ENCODE peak calls at places on chromosomes 12 and 14, in six cellular contexts. A is HL-60, Y is Panc1, E is K562, G is HCT116, Q is A549. Z is an unnamed sample.

GRCh38 chr14:73759183-73759713 is 45.1 kb upstream of the PNMA1 start:
- DNase-seq in A (no peak), Y (no peak), E (peak; percentile 69), G (no peak), Q (no peak), Z (peak; percentile 15)

GRCh38 chr14:104820669-104821228 is 19.8 kb downstream of the ZBTB42 start:
- DNase-seq in A (no peak), Y (no peak), E (peak; percentile 18), G (no peak), Q (peak; percentile 82), Z (peak; percentile 79)

GRCh38 chr12:24069532-24070395 is 120.3 kb upstream of the SOX5 start:
- DNase-seq in A (no peak), Y (no peak), E (no peak), G (no peak), Q (no peak), Z (peak; percentile 44)

GRCh38 chr12:3381059-3382047 is 109.7 kb upstream of the PRMT8 start:
- DNase-seq in A (no peak), Y (no peak), E (no peak), G (no peak), Q (no peak), Z (no peak)

GRCh38 chr12:68440068-68440581 is 108.0 kb upstream of the MDM1 start:
- DNase-seq in A (no peak), Y (no peak), E (no peak), G (no peak), Q (no peak), Z (no peak)

GRCh38 chr12:52168019-52168717 is 23.6 kb downstream of the KRT80 start:
- DNase-seq in A (no peak), Y (no peak), E (no peak), G (no peak), Q (peak; percentile 83), Z (no peak)

GRCh38 chr12:139585-139984 is 73.0 kb downstream of the IQSEC3 start:
- DNase-seq in A (no peak), Y (no peak), E (no peak), G (no peak), Q (no peak), Z (peak; percentile 66)

GRCh38 chr12:115337693-115338543 is 653.9 kb upstream of the TBX3 start:
- DNase-seq in A (no peak), Y (no peak), E (no peak), G (peak; percentile 39), Q (peak; percentile 94), Z (peak; percentile 31)

GRCh38 chr12:57582440-57582839 is 8.6 kb upstream of the PIP4K2C start:
- DNase-seq in A (no peak), Y (no peak), E (no peak), G (no peak), Q (no peak), Z (no peak)
- TF ChIP-seq REST in A (no peak), Y (no peak), E (no peak), G (no peak), Q (no peak), Z (no peak)

GRCh38 chr14:24149302-24149969 is 2.1 kb downstream of the RNF31 start:
- DNase-seq in A (no peak), Y (no peak), E (no peak), G (no peak), Q (no peak), Z (no peak)
- TF ChIP-seq REST in A (no peak), Y (no peak), E (no peak), G (no peak), Q (no peak), Z (no peak)

GRCh38 chr14:106662947-106663346 is 1136.6 kb downstream of the TMEM121 start:
- DNase-seq in A (peak; percentile 5), Y (no peak), E (no peak), G (no peak), Q (no peak), Z (no peak)
- TF ChIP-seq REST in A (no peak), Y (no peak), E (no peak), G (no peak), Q (no peak), Z (no peak)

GRCh38 chr14:71593966-71594365 is 338.3 kb upstream of the RGS6 start:
- DNase-seq in A (no peak), Y (no peak), E (no peak), G (no peak), Q (no peak), Z (no peak)

GRCh38 chr14:71595441-71595840 is 336.8 kb upstream of the RGS6 start:
- DNase-seq in A (no peak), Y (no peak), E (no peak), G (no peak), Q (no peak), Z (no peak)

GRCh38 chr14:71592361-71592760 is 339.9 kb upstream of the RGS6 start:
- DNase-seq in A (no peak), Y (no peak), E (no peak), G (no peak), Q (no peak), Z (no peak)

GRCh38 chr14:71597289-71597920 is 334.8 kb upstream of the RGS6 start:
- DNase-seq in A (no peak), Y (no peak), E (no peak), G (no peak), Q (no peak), Z (no peak)

DNA sequence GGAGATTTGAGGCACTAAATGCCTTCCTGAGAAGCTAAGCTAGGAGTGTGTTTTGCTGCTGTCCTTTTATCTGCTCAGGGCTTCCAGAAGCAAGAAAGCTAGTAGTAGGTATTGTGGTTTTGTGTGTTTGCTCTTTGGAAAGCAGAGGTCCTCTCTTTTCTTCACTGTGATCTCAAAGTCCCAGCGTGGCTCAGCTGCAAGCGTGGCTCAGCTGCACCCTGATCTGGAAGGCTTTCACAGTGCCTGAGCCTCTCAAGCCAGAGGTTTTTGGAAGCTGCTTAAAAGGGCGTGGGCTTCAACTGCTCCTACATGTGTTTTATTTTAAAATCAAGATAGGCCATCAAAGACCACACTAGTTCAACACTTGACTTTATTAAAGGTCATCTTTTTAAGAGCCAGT is 337.4 kb upstream of the RGS6 start:
- DNase-seq in A (no peak), Y (no peak), E (no peak), G (no peak), Q (no peak), Z (no peak)
- TF ChIP-seq REST in A (no peak), Y (no peak), E (no peak), G (no peak), Q (no peak), Z (no peak)